ENCODE peak calls at places on chromosomes 2 and 18, in four cellular contexts. R, E, H and N are unnamed samples.

GRCh38 chr2:209956276-209956675 is 46.2 kb upstream of the RPE start:
- DNase-seq in H (no peak), R (no peak), E (no peak), N (no peak)

GRCh38 chr2:170022692-170023091 is 155.3 kb upstream of the MYO3B start:
- DNase-seq in H (no peak), R (peak; percentile 84), E (peak; percentile 35), N (no peak)

GRCh38 chr2:199982444-199982843 is 27.1 kb downstream of the MAIP1 start:
- DNase-seq in E (no peak), H (no peak), R (no peak), N (no peak)

GRCh38 chr18:77098554-77099174 is 33.9 kb downstream of the MBP start:
- DNase-seq in H (no peak), E (no peak), R (peak; percentile 42), N (no peak)

GRCh38 chr2:47512581-47513083 is 109.7 kb downstream of the MSH2 start:
- DNase-seq in R (peak; percentile 28), H (peak; percentile 13), E (peak; percentile 20), N (no peak)

GRCh38 chr2:1676913-1677832 is 67.1 kb downstream of the PXDN start:
- DNase-seq in E (no peak), H (no peak), R (no peak), N (no peak)

GRCh38 chr18:68438983-68439382 is 275.9 kb downstream of the TMX3 start:
- DNase-seq in R (peak; percentile 74), E (no peak), H (no peak), N (no peak)

GRCh38 chr2:118774458-118775133 is 72.9 kb downstream of the EN1 start:
- DNase-seq in H (peak; percentile 71), R (peak; percentile 7), E (peak; percentile 60), N (no peak)

GRCh38 chr18:59610546-59611140 is 86.6 kb downstream of the CCBE1 start:
- DNase-seq in E (no peak), R (no peak), H (no peak), N (no peak)

GRCh38 chr2:35415282-35415681 is 940.3 kb upstream of the CRIM1 start:
- DNase-seq in E (no peak), R (no peak), H (no peak), N (no peak)

GRCh38 chr2:237627463-237628321 is at the start of gene LRRFIP1:
- DNase-seq in R (peak; percentile 26), E (peak; percentile 20), H (peak; percentile 28), N (peak; percentile 40)
- TF ChIP-seq CTCF in R (no peak), E (no peak), H (no peak), N (no peak)

GRCh38 chr2:44671896-44672295 is 269.6 kb upstream of the SIX3 start:
- DNase-seq in H (no peak), E (no peak), R (no peak), N (no peak)
- TF ChIP-seq CTCF in H (no peak), E (no peak), R (no peak), N (no peak)

DNA sequence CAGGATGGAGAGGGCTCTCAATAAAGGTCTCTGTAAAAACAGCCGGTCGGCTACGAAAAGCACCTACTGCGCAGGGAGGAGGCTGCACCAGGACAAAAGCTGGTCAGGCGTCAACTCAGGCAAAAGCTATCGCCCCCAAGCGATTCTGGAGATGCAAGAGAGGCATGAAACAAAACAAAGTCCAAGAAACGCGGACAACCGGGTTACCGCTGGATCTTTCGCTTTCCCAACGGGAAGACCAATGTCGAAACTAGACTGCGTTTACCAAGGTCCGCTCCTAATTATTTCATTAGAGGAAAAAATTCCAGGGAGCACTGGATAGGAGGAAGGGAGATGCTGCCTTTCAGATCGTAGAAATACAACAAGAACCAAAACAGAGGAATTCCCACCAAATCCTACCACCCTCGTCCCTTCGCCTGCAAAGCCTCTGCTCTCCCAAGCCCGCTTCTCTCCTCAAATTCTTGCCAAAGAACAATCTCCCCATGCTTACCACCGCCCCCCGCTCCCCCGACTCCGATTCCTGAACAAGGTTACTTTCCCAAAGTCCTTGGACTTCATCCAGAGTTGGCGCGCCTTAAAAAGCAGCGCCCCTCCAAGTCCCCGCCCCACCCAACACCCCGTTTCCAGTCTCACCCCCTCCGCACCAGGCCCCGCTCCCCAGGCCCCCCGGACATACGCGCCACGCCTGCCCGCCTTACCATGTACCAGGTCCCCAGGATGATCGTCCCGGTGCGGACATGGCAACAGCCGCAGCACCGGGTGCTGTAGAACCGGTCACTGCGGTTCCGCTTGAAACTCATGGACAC is 513 bp downstream of the LAPTM4A start:
- DNase-seq in H (peak; percentile 46), R (peak; percentile 79), E (peak; percentile 51), N (peak; percentile 32)
- TF ChIP-seq CTCF in H (no peak), R (peak; percentile 22), E (no peak), N (no peak)

GRCh38 chr2:135411646-135412045 is 119.4 kb downstream of the ZRANB3 start:
- DNase-seq in H (no peak), E (no peak), R (no peak), N (no peak)
- TF ChIP-seq CTCF in H (no peak), E (no peak), R (no peak), N (no peak)

DNA sequence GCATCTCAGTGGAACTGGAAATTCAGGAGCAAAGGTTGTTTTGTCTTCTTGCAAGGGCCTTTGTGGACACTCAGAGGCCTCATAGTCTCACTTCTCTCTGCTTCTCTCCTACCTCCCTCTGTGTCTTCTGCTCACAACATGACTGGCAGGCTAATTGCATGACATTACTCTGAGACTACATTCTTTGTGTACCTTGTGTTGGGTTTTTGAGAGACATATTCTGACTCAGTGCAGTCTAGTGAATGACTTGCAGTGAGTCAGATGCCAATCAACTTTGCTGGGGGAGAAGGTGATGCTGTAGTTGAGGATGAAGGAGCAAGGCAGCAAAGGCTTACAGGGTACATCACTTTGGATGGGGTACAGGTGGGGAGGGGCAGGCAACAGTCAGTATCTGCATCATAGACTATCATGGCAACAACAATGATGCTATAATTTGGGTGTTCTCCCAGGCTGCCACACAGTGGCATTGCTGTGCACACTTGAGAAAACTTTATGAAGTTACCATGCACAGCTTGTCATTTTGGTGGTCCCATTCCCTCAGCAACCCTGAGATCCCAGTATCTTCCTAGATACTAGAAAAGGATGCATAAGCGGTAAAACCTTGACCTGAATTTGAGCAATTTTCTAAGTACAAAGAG is 69.3 kb upstream of the SLC16A14 start:
- DNase-seq in R (no peak), E (peak; percentile 65), H (no peak), N (no peak)
- TF ChIP-seq CTCF in R (no peak), E (no peak), H (no peak), N (no peak)

GRCh38 chr18:50038448-50038847 is 156.5 kb downstream of the MYO5B start:
- DNase-seq in H (no peak), R (no peak), E (no peak), N (no peak)

GRCh38 chr18:50045126-50045525 is 149.8 kb downstream of the MYO5B start:
- DNase-seq in H (no peak), R (no peak), E (no peak), N (no peak)

GRCh38 chr18:50042611-50043010 is 152.3 kb downstream of the MYO5B start:
- DNase-seq in E (no peak), H (no peak), R (no peak), N (no peak)

GRCh38 chr18:50039736-50040135 is 155.2 kb downstream of the MYO5B start:
- DNase-seq in E (no peak), H (no peak), R (no peak), N (no peak)

GRCh38 chr18:50044402-50044801 is 150.5 kb downstream of the MYO5B start:
- DNase-seq in E (no peak), H (peak; percentile 18), R (no peak), N (no peak)
- TF ChIP-seq CTCF in E (no peak), H (no peak), R (no peak), N (no peak)

GRCh38 chr2:45001629-45002385 is 7.4 kb downstream of the SIX2 start:
- DNase-seq in H (peak; percentile 17), R (no peak), E (no peak), N (no peak)

GRCh38 chr2:45003586-45004568 is 5.4 kb downstream of the SIX2 start:
- DNase-seq in H (no peak), R (no peak), E (no peak), N (no peak)

GRCh38 chr2:45004569-45005181 is 4.6 kb downstream of the SIX2 start:
- DNase-seq in E (no peak), H (no peak), R (no peak), N (no peak)

GRCh38 chr2:45000921-45001628 is 8.2 kb downstream of the SIX2 start:
- DNase-seq in R (no peak), E (no peak), H (peak; percentile 28), N (no peak)

DNA sequence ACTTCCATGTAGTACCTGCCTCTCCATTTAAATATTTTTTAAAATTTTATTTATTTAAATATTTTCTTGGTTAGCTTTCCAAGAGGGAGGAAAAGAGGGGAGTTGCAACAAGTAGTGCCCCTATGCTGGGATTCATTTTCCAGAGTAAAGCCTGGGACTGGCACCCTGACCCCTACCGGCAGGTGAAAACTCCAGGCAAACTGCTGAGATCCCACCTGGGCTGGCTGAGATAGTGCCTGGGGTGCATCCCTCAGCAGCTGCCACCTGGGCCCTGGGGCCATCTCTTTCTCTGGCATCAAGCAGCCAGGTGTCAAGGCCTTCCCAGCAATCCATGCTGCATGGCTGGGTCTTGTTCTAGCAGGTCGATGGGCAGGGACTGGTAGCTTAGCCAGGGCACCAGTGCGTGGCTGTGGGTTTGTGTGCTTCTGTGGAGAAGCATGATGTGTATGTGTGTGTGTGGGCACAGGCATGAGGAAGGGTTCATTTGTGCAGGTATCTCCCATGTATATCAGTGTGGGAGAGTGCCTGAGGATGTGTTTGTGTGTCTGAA is 6.5 kb downstream of the SIX2 start:
- DNase-seq in E (no peak), H (no peak), R (no peak), N (no peak)
- TF ChIP-seq CTCF in E (no peak), H (no peak), R (no peak), N (no peak)

GRCh38 chr18:44835555-44836156 is 155.0 kb downstream of the SETBP1 start:
- DNase-seq in E (no peak), H (no peak), R (no peak), N (no peak)
- TF ChIP-seq CTCF in E (no peak), H (no peak), R (no peak), N (no peak)

DNA sequence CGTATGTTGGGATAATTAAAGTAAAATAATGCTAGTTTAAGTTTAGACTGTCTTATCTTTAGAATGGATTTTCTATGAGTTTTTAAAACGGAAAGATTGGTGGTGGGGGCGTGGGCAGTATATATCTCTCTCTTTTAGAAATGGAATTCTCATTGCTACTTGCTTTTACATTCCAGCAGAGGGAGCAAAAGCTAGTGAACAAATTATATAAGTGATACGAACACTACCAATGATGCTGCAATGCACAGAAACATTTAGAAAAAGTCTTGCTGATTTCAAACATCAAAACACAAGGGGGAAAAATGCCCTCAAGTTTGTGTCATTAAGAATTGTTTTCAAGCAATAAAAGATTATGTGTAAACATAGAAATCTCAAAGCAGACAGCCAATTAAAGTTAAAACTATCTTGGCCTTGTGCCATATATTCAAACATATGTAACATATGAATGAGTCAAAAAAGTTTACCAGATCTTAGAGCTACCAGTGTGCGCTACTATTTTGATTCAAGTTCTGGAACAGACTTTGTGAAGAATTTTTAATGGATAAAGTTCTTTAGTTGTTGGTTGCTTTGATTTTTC is 296.3 kb upstream of the KCNJ3 start:
- DNase-seq in E (peak; percentile 24), H (no peak), R (peak; percentile 26), N (no peak)
- TF ChIP-seq CTCF in E (peak; percentile 52), H (peak; percentile 53), R (peak; percentile 31), N (no peak)